ENCODE peak calls at places on chromosomes 4 and X, in six cellular contexts. C is GM12878, S is A549, H is HepG2, Y is K562, E is endothelial cell of umbilical vein. N is an unnamed sample.

GRCh38 chrX:3145716-3146115 is 104.4 kb downstream of the ARSF start:
- DNase-seq in E (no peak), S (no peak), C (no peak), Y (no peak), H (no peak), N (no peak)

GRCh38 chr4:71406459-71406963 is 67.7 kb downstream of the SLC4A4 start:
- DNase-seq in H (no peak), E (peak), C (no peak), S (no peak), Y (peak), N (no peak)

GRCh38 chrX:70525733-70526132 is 81.1 kb downstream of the DLG3 start:
- DNase-seq in E (no peak), S (peak), H (peak), Y (no peak), C (no peak), N (no peak)

GRCh38 chrX:22134681-22135080 is 102.6 kb downstream of the PHEX start:
- DNase-seq in S (peak), C (no peak), E (peak), Y (no peak), H (peak), N (no peak)

GRCh38 chrX:64334467-64334866 is 60.8 kb downstream of the MTMR8 start:
- DNase-seq in H (no peak), C (no peak), Y (no peak), S (no peak), E (no peak), N (no peak)

GRCh38 chr4:125501661-125502060 is 186.9 kb downstream of the FAT4 start:
- DNase-seq in Y (no peak), S (no peak), H (no peak), C (no peak), E (no peak), N (no peak)

GRCh38 chrX:24020280-24020876 is 6.6 kb downstream of the KLHL15 start:
- DNase-seq in C (no peak), H (no peak), S (no peak), Y (no peak), E (no peak), N (no peak)

GRCh38 chr4:122346036-122346435 is 32.8 kb upstream of the ADAD1 start:
- DNase-seq in C (no peak), E (no peak), Y (no peak), H (no peak), S (no peak), N (no peak)

GRCh38 chr4:82431026-82431745 is 796 bp downstream of the ENOPH1 start:
- DNase-seq in H (no peak), S (no peak), E (no peak), C (no peak), Y (peak), N (peak)

GRCh38 chr4:76215120-76215519 is 1.5 kb upstream of the SCARB2 start:
- DNase-seq in S (no peak), Y (peak), C (no peak), E (no peak), H (no peak), N (no peak)

GRCh38 chr4:186740822-186741221 is 17.2 kb upstream of the FAT1 start:
- DNase-seq in H (no peak), S (no peak), C (no peak), E (no peak), Y (no peak), N (no peak)

GRCh38 chrX:23884427-23885024 is 23.2 kb downstream of the APOO start:
- DNase-seq in S (no peak), Y (peak), H (peak), C (no peak), E (no peak), N (peak)

GRCh38 chrX:97126020-97126419 is 242.3 kb downstream of the RPA4 start:
- DNase-seq in H (no peak), Y (no peak), S (no peak), E (no peak), C (no peak), N (no peak)

GRCh38 chrX:128897611-128898010 is 625.7 kb downstream of the SMARCA1 start:
- DNase-seq in C (no peak), E (no peak), H (no peak), Y (no peak), S (no peak), N (no peak)

GRCh38 chr4:41178372-41179085 is 35.8 kb downstream of the APBB2 start:
- DNase-seq in C (no peak), H (no peak), S (no peak), Y (no peak), E (peak), N (no peak)

GRCh38 chrX:38701073-38701472 is 100.2 kb upstream of the MID1IP1 start:
- DNase-seq in H (no peak), E (no peak), Y (peak), S (no peak), C (no peak), N (no peak)

GRCh38 chr4:6420036-6420435 is 52.4 kb downstream of the PPP2R2C start:
- DNase-seq in Y (no peak), H (no peak), S (no peak), E (no peak), C (no peak), N (no peak)

GRCh38 chr4:86359944-86360478 is at the start of gene MAPK10:
- DNase-seq in C (peak), H (no peak), E (peak), S (no peak), Y (peak), N (peak)

GRCh38 chr4:11505225-11505971 is 76.7 kb upstream of the HS3ST1 start:
- DNase-seq in Y (no peak), C (no peak), E (peak), H (no peak), S (no peak), N (peak)

GRCh38 chr4:1082215-1083182 is 30.9 kb downstream of the RNF212 start:
- DNase-seq in C (no peak), S (peak), Y (no peak), E (peak), H (no peak), N (peak)

GRCh38 chr4:187480146-187481145 is 515.1 kb upstream of the ZFP42 start:
- DNase-seq in S (no peak), H (no peak), Y (no peak), E (no peak), C (no peak), N (no peak)

GRCh38 chrX:153517421-153517820 is at the start of gene ATP2B3:
- DNase-seq in S (no peak), H (no peak), C (no peak), Y (no peak), E (no peak), N (no peak)

GRCh38 chrX:83501003-83501402 is 7.1 kb upstream of the POU3F4 start:
- DNase-seq in C (no peak), H (no peak), S (no peak), E (no peak), Y (no peak), N (no peak)

GRCh38 chrX:53224860-53225797 is at the start of gene KDM5C:
- DNase-seq in S (peak), C (peak), H (peak), Y (peak), E (peak), N (peak)

GRCh38 chr4:19438228-19438627 is 813.5 kb upstream of the SLIT2 start:
- DNase-seq in E (no peak), Y (no peak), H (no peak), C (no peak), S (no peak), N (no peak)

GRCh38 chr4:147833254-147833653 is 101.4 kb downstream of the ARHGAP10 start:
- DNase-seq in E (no peak), S (no peak), Y (no peak), H (no peak), C (no peak), N (no peak)

GRCh38 chr4:59381591-59381990 is 1818.5 kb upstream of the ADGRL3 start:
- DNase-seq in S (no peak), E (no peak), H (no peak), C (no peak), Y (no peak), N (no peak)
- TF ChIP-seq MYC in S (no peak), E (no peak), H (no peak), C (no peak), Y (no peak), N (no peak)

GRCh38 chrX:49162620-49163019 is at the start of gene MAGIX:
- DNase-seq in C (no peak), S (no peak), E (no peak), Y (no peak), H (no peak), N (no peak)
- H3K4me3 ChIP-seq in C (no peak), S (peak), E (no peak), Y (peak), H (peak), N (peak)

GRCh38 chr4:25299476-25300203 is 12.9 kb upstream of the ZCCHC4 start:
- DNase-seq in Y (no peak), C (no peak), H (peak), E (no peak), S (no peak), N (no peak)
- TF ChIP-seq MYC in Y (no peak), C (no peak), H (no peak), E (no peak), S (no peak), N (no peak)

DNA sequence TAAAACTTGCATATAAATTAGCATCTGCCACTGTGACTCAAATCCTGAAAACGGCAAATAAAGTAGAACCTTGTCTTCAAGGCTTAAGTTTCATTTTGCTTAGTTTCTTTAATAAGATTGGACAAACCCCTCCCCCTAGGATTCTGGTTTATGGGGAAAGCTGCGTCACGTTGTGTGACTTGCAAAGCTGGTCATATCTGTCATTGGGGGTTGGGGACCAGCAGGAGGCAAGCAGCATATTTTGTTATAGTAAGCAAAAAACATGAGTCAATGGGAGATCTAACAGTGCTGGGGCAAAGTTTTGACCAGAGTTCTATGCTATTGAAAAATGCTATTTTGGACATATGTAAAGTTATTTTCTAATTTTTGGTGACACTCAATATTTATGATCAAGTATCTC is 407.3 kb downstream of the PCDH18 start:
- DNase-seq in S (no peak), E (no peak), H (no peak), C (no peak), Y (no peak), N (peak)
- H3K4me3 ChIP-seq in S (peak), E (no peak), H (no peak), C (no peak), Y (no peak), N (no peak)

GRCh38 chrX:69197690-69198089 is 32.4 kb upstream of the PJA1 start:
- DNase-seq in C (no peak), Y (no peak), H (no peak), E (no peak), S (no peak), N (no peak)

GRCh38 chrX:69195197-69195596 is 29.9 kb upstream of the PJA1 start:
- DNase-seq in C (no peak), S (no peak), Y (no peak), H (peak), E (no peak), N (no peak)

GRCh38 chrX:69195810-69196209 is 30.6 kb upstream of the PJA1 start:
- DNase-seq in S (no peak), C (no peak), E (no peak), Y (no peak), H (no peak), N (no peak)

GRCh38 chrX:69192603-69193002 is 27.4 kb upstream of the PJA1 start:
- DNase-seq in C (no peak), Y (no peak), H (no peak), S (no peak), E (no peak), N (no peak)

GRCh38 chrX:69196666-69197065 is 31.4 kb upstream of the PJA1 start:
- DNase-seq in E (no peak), Y (no peak), S (no peak), C (no peak), H (no peak), N (no peak)
- TF ChIP-seq MYC in E (no peak), Y (no peak), S (no peak), C (no peak), H (no peak), N (no peak)

GRCh38 chr4:3776166-3777032 is 10.2 kb downstream of the ADRA2C start:
- DNase-seq in E (no peak), H (no peak), C (no peak), S (no peak), Y (no peak), N (no peak)
- H3K4me3 ChIP-seq in E (no peak), H (no peak), C (no peak), S (no peak), Y (no peak), N (no peak)

DNA sequence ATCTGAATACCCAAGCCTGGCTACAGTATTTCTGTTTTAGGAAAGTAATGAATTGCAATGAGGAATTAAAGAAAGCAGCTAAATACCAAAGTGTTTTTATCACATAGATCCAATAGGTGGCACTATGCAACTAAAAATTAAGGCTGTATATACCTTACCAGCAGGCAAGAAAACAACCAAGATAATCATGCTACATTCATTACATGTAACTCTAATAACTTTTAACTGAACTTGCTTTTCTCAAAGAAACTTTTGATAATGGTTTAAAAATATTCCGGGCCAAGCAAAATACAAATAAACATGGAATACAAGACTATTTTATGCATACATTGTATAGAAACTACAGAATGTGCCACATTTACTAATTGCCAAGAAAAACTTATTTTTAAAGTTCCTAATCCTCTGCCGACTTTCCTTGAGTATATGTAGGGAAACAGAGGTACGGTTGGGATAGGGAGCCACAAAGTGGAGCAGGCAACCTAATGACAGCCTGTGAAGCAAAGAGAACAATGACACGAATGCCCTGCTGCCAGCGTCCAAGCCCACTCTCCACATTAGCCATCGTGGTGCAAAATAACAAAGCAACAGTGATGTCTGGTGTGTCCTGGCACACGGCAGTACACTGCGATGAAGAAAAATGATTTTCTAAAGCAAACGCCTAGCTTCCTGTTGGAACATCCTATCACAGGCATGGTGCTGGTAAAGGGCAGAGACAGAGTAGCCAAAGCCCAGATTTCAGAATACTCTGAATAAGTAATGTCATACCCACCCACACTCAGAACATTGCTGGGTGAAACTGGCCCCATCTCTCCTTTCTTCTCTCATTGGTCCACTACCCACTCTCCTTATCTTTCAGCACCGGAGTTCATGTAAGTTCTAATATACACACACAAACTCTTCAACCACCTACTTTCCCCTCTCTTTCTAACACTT is 63.5 kb downstream of the SEC24D start:
- DNase-seq in E (peak), Y (peak), H (peak), S (peak), C (no peak), N (peak)
- TF ChIP-seq MYC in E (no peak), Y (no peak), H (no peak), S (no peak), C (no peak), N (no peak)

GRCh38 chr4:174926958-174927357 is 8.8 kb downstream of the ADAM29 start:
- DNase-seq in H (no peak), C (no peak), E (no peak), Y (no peak), S (no peak), N (no peak)
- H3K4me3 ChIP-seq in H (no peak), C (no peak), E (no peak), Y (no peak), S (no peak), N (no peak)

GRCh38 chr4:139419388-139419914 is 34.5 kb upstream of the RAB33B start:
- DNase-seq in H (no peak), E (peak), C (no peak), Y (no peak), S (no peak), N (peak)
- TF ChIP-seq MYC in H (no peak), E (no peak), C (no peak), Y (no peak), S (no peak), N (peak)

GRCh38 chr4:7778524-7779193 is 161.0 kb downstream of the AFAP1 start:
- DNase-seq in Y (no peak), E (no peak), C (no peak), S (no peak), H (no peak), N (no peak)

GRCh38 chr4:7781361-7781760 is 158.3 kb downstream of the AFAP1 start:
- DNase-seq in E (peak), C (no peak), Y (peak), H (no peak), S (no peak), N (no peak)

GRCh38 chr4:7777871-7778523 is 161.7 kb downstream of the AFAP1 start:
- DNase-seq in H (no peak), C (no peak), S (no peak), E (no peak), Y (no peak), N (no peak)

GRCh38 chr4:7780751-7781348 is 158.8 kb downstream of the AFAP1 start:
- DNase-seq in E (no peak), S (no peak), H (no peak), Y (no peak), C (no peak), N (no peak)

DNA sequence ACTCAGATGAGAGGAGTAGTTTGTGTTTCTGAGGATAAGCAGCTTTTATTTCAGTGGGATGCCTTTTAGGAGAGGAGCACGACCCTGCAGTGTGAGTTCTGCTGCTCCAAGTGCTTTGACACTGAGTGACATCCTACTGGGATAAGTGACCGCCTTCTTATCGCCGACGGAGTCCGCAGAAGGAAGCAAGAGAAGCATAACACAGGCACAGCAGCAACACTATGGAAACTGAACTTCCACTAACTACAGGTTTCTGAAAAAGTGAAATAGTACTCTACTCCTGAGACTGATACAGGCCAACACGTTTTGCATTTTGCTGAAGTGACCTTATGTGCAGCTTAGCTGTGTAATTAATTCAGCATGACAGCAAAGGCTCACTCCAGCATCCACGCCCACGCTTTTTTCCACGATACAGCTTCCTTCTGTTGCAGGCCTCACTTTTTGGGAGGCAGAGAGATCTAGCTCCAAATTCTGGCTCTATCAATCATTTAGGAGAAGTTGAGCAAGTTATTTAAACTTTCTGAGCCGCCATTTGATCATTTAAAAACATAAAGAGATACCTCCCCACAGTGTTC is 160.4 kb downstream of the AFAP1 start:
- DNase-seq in C (no peak), S (no peak), H (no peak), Y (no peak), E (no peak), N (no peak)
- H3K4me3 ChIP-seq in C (no peak), S (no peak), H (no peak), Y (no peak), E (no peak), N (no peak)